ENCODE peak calls at places on chromosomes 6 and 20, in seven cellular contexts. One of them, this sample, is unnamed.

GRCh38 chr6:106997392-106998257 is 23.1 kb upstream of the CD24 start:
- DNase-seq in mesendoderm: peak
- DNase-seq in heart right ventricle: no peak
- DNase-seq in neural progenitor cell: peak
- DNase-seq in uterus: no peak
- DNase-seq in IMR-90: peak
- DNase-seq in AG10803: peak
- DNase-seq in this sample: peak

GRCh38 chr6:152745509-152746171 is 5.0 kb upstream of the VIP start:
- DNase-seq in mesendoderm: no peak
- DNase-seq in heart right ventricle: no peak
- DNase-seq in IMR-90: peak
- DNase-seq in AG10803: no peak
- DNase-seq in neural progenitor cell: no peak
- DNase-seq in uterus: no peak
- DNase-seq in this sample: no peak

GRCh38 chr6:165843568-165844113 is 180.6 kb upstream of the PDE10A start:
- DNase-seq in uterus: no peak
- DNase-seq in heart right ventricle: no peak
- DNase-seq in IMR-90: no peak
- DNase-seq in mesendoderm: no peak
- DNase-seq in AG10803: no peak
- DNase-seq in neural progenitor cell: no peak
- DNase-seq in this sample: no peak

GRCh38 chr6:43926644-43927524 is 156.9 kb downstream of the VEGFA start:
- DNase-seq in AG10803: peak
- DNase-seq in IMR-90: peak
- DNase-seq in uterus: peak
- DNase-seq in neural progenitor cell: peak
- DNase-seq in heart right ventricle: no peak
- DNase-seq in mesendoderm: peak
- DNase-seq in this sample: peak

GRCh38 chr20:19992996-19993908 is 23.9 kb upstream of the NAA20 start:
- DNase-seq in heart right ventricle: no peak
- DNase-seq in neural progenitor cell: no peak
- DNase-seq in AG10803: peak
- DNase-seq in IMR-90: peak
- DNase-seq in uterus: no peak
- DNase-seq in mesendoderm: peak
- DNase-seq in this sample: peak

GRCh38 chr20:64162239-64162621 is 2.0 kb upstream of the MYT1 start:
- DNase-seq in uterus: no peak
- DNase-seq in AG10803: no peak
- DNase-seq in neural progenitor cell: no peak
- DNase-seq in mesendoderm: no peak
- DNase-seq in IMR-90: no peak
- DNase-seq in heart right ventricle: no peak
- DNase-seq in this sample: no peak

GRCh38 chr20:31808481-31808880 is 10.7 kb upstream of the MYLK2 start:
- DNase-seq in IMR-90: no peak
- DNase-seq in uterus: no peak
- DNase-seq in AG10803: no peak
- DNase-seq in mesendoderm: no peak
- DNase-seq in neural progenitor cell: no peak
- DNase-seq in heart right ventricle: no peak
- DNase-seq in this sample: no peak

GRCh38 chr20:16265334-16265733 is 307.9 kb downstream of the KIF16B start:
- DNase-seq in AG10803: no peak
- DNase-seq in neural progenitor cell: no peak
- DNase-seq in IMR-90: no peak
- DNase-seq in uterus: no peak
- DNase-seq in heart right ventricle: no peak
- DNase-seq in mesendoderm: no peak
- DNase-seq in this sample: no peak

GRCh38 chr6:4371207-4371921 is 236.0 kb upstream of the ECI2 start:
- DNase-seq in uterus: no peak
- DNase-seq in AG10803: peak
- DNase-seq in neural progenitor cell: no peak
- DNase-seq in mesendoderm: no peak
- DNase-seq in IMR-90: peak
- DNase-seq in heart right ventricle: peak
- DNase-seq in this sample: no peak

GRCh38 chr6:169251822-169252804 is 1.5 kb downstream of the THBS2 start:
- DNase-seq in uterus: peak
- DNase-seq in mesendoderm: peak
- DNase-seq in AG10803: no peak
- DNase-seq in neural progenitor cell: peak
- DNase-seq in heart right ventricle: no peak
- DNase-seq in IMR-90: no peak
- DNase-seq in this sample: no peak

GRCh38 chr6:63305278-63305677 is 14.5 kb downstream of the LGSN start:
- DNase-seq in heart right ventricle: no peak
- DNase-seq in neural progenitor cell: no peak
- DNase-seq in AG10803: no peak
- DNase-seq in IMR-90: peak
- DNase-seq in mesendoderm: no peak
- DNase-seq in uterus: no peak
- DNase-seq in this sample: no peak

GRCh38 chr6:43095939-43096338 is 19.8 kb downstream of the PTK7 start:
- DNase-seq in mesendoderm: peak
- DNase-seq in IMR-90: no peak
- DNase-seq in AG10803: no peak
- DNase-seq in neural progenitor cell: no peak
- DNase-seq in uterus: no peak
- DNase-seq in heart right ventricle: no peak
- DNase-seq in this sample: no peak

GRCh38 chr20:37095108-37095608 is 639 bp downstream of the RBL1 start:
- DNase-seq in heart right ventricle: no peak
- DNase-seq in AG10803: no peak
- DNase-seq in uterus: no peak
- DNase-seq in neural progenitor cell: peak
- DNase-seq in IMR-90: no peak
- DNase-seq in mesendoderm: no peak
- DNase-seq in this sample: no peak

GRCh38 chr6:166691199-166691598 is 64.1 kb upstream of the RPS6KA2 start:
- DNase-seq in mesendoderm: peak
- DNase-seq in IMR-90: peak
- DNase-seq in heart right ventricle: peak
- DNase-seq in uterus: peak
- DNase-seq in AG10803: no peak
- DNase-seq in neural progenitor cell: no peak
- DNase-seq in this sample: peak

GRCh38 chr6:163675611-163676010 is 261.1 kb downstream of the QKI start:
- DNase-seq in neural progenitor cell: no peak
- DNase-seq in IMR-90: no peak
- DNase-seq in uterus: no peak
- DNase-seq in mesendoderm: no peak
- DNase-seq in AG10803: no peak
- DNase-seq in heart right ventricle: no peak
- DNase-seq in this sample: no peak

GRCh38 chr20:49983848-49984408 is 1.1 kb downstream of the SNAI1 start:
- DNase-seq in neural progenitor cell: no peak
- DNase-seq in uterus: no peak
- DNase-seq in IMR-90: peak
- DNase-seq in mesendoderm: peak
- DNase-seq in heart right ventricle: peak
- DNase-seq in AG10803: peak
- DNase-seq in this sample: no peak
- H3K4me3 ChIP-seq in neural progenitor cell: peak
- H3K4me3 ChIP-seq in uterus: no peak
- H3K4me3 ChIP-seq in IMR-90: peak
- H3K4me3 ChIP-seq in mesendoderm: peak
- H3K4me3 ChIP-seq in heart right ventricle: peak
- H3K4me3 ChIP-seq in AG10803: peak
- H3K4me3 ChIP-seq in this sample: peak

GRCh38 chr20:8130840-8131526 is 1.1 kb upstream of the PLCB1 start:
- DNase-seq in heart right ventricle: no peak
- DNase-seq in AG10803: no peak
- DNase-seq in uterus: no peak
- DNase-seq in IMR-90: no peak
- DNase-seq in mesendoderm: no peak
- DNase-seq in neural progenitor cell: no peak
- DNase-seq in this sample: no peak
- H3K4me3 ChIP-seq in heart right ventricle: peak
- H3K4me3 ChIP-seq in AG10803: peak
- H3K4me3 ChIP-seq in uterus: peak
- H3K4me3 ChIP-seq in IMR-90: peak
- H3K4me3 ChIP-seq in mesendoderm: no peak
- H3K4me3 ChIP-seq in neural progenitor cell: peak
- H3K4me3 ChIP-seq in this sample: no peak

GRCh38 chr6:36118550-36119107 is 11.7 kb upstream of the MAPK13 start:
- DNase-seq in neural progenitor cell: no peak
- DNase-seq in IMR-90: no peak
- DNase-seq in heart right ventricle: no peak
- DNase-seq in mesendoderm: no peak
- DNase-seq in AG10803: no peak
- DNase-seq in uterus: no peak
- DNase-seq in this sample: no peak
- H3K4me3 ChIP-seq in neural progenitor cell: no peak
- H3K4me3 ChIP-seq in IMR-90: no peak
- H3K4me3 ChIP-seq in heart right ventricle: no peak
- H3K4me3 ChIP-seq in mesendoderm: no peak
- H3K4me3 ChIP-seq in AG10803: no peak
- H3K4me3 ChIP-seq in uterus: no peak
- H3K4me3 ChIP-seq in this sample: no peak

DNA sequence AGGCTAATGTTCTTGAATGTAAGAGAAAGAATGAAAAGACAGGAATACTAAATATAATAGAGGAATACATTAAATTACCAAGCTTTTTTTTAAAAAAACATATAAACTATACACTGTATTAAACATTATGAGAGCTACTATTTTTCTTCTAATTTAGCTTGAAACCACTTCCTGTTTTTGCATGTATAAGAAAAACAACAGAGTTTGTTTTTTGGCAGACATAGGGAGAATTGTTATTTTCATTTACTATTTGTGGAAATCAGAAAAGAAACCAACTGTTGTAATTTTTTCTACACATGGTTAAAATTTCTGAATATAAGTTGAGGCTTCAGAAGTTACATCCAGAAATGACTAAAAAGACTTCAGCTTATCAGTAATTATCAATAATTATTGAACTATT is 991.8 kb upstream of the GJE1 start:
- DNase-seq in heart right ventricle: no peak
- DNase-seq in IMR-90: no peak
- DNase-seq in mesendoderm: no peak
- DNase-seq in neural progenitor cell: no peak
- DNase-seq in uterus: no peak
- DNase-seq in AG10803: no peak
- DNase-seq in this sample: no peak
- H3K4me3 ChIP-seq in heart right ventricle: no peak
- H3K4me3 ChIP-seq in IMR-90: no peak
- H3K4me3 ChIP-seq in mesendoderm: no peak
- H3K4me3 ChIP-seq in neural progenitor cell: no peak
- H3K4me3 ChIP-seq in uterus: no peak
- H3K4me3 ChIP-seq in AG10803: no peak
- H3K4me3 ChIP-seq in this sample: no peak

DNA sequence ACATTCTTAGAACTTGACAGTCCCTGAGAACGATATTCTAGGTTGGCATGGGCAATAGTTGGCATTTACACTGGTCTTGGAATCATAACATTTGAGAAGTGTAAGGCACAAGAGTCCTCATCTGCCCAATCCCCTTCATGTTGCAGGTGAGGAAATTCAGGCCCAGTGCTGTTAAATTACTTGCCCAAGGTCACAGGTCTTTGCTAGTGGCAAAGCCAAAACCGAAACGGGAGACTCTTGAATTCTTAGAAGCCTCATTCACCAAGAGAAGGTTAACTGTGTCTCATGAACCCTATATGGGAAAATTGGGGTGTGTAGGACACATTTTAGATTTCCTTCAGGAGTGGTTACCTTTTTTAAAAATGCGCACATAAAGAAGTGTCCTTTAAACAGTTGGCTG is 7.2 kb downstream of the E2F3 start:
- DNase-seq in mesendoderm: no peak
- DNase-seq in neural progenitor cell: no peak
- DNase-seq in heart right ventricle: no peak
- DNase-seq in IMR-90: no peak
- DNase-seq in AG10803: no peak
- DNase-seq in uterus: no peak
- DNase-seq in this sample: no peak
- H3K4me3 ChIP-seq in mesendoderm: no peak
- H3K4me3 ChIP-seq in neural progenitor cell: no peak
- H3K4me3 ChIP-seq in heart right ventricle: no peak
- H3K4me3 ChIP-seq in IMR-90: no peak
- H3K4me3 ChIP-seq in AG10803: no peak
- H3K4me3 ChIP-seq in uterus: no peak
- H3K4me3 ChIP-seq in this sample: no peak

GRCh38 chr6:121436966-121437756 is 1.7 kb downstream of the GJA1 start:
- DNase-seq in neural progenitor cell: peak
- DNase-seq in AG10803: peak
- DNase-seq in heart right ventricle: peak
- DNase-seq in mesendoderm: peak
- DNase-seq in IMR-90: peak
- DNase-seq in uterus: peak
- DNase-seq in this sample: peak
- H3K4me3 ChIP-seq in neural progenitor cell: peak
- H3K4me3 ChIP-seq in AG10803: peak
- H3K4me3 ChIP-seq in heart right ventricle: peak
- H3K4me3 ChIP-seq in mesendoderm: peak
- H3K4me3 ChIP-seq in IMR-90: peak
- H3K4me3 ChIP-seq in uterus: peak
- H3K4me3 ChIP-seq in this sample: peak

GRCh38 chr6:16154904-16155303 is 26.0 kb downstream of the MYLIP start:
- DNase-seq in AG10803: peak
- DNase-seq in IMR-90: peak
- DNase-seq in heart right ventricle: peak
- DNase-seq in mesendoderm: no peak
- DNase-seq in uterus: no peak
- DNase-seq in neural progenitor cell: no peak
- DNase-seq in this sample: no peak

GRCh38 chr6:16149305-16149704 is 20.4 kb downstream of the MYLIP start:
- DNase-seq in heart right ventricle: no peak
- DNase-seq in uterus: no peak
- DNase-seq in mesendoderm: no peak
- DNase-seq in neural progenitor cell: no peak
- DNase-seq in AG10803: no peak
- DNase-seq in IMR-90: no peak
- DNase-seq in this sample: no peak

GRCh38 chr6:16157909-16158308 is 29.0 kb downstream of the MYLIP start:
- DNase-seq in neural progenitor cell: peak
- DNase-seq in IMR-90: no peak
- DNase-seq in mesendoderm: no peak
- DNase-seq in heart right ventricle: no peak
- DNase-seq in AG10803: no peak
- DNase-seq in uterus: peak
- DNase-seq in this sample: peak

GRCh38 chr6:16150098-16150497 is 21.2 kb downstream of the MYLIP start:
- DNase-seq in neural progenitor cell: no peak
- DNase-seq in IMR-90: no peak
- DNase-seq in uterus: no peak
- DNase-seq in AG10803: no peak
- DNase-seq in heart right ventricle: no peak
- DNase-seq in mesendoderm: no peak
- DNase-seq in this sample: no peak

GRCh38 chr6:16153451-16153850 is 24.6 kb downstream of the MYLIP start:
- DNase-seq in uterus: no peak
- DNase-seq in IMR-90: no peak
- DNase-seq in heart right ventricle: no peak
- DNase-seq in mesendoderm: no peak
- DNase-seq in neural progenitor cell: no peak
- DNase-seq in AG10803: no peak
- DNase-seq in this sample: no peak
- H3K4me3 ChIP-seq in uterus: no peak
- H3K4me3 ChIP-seq in IMR-90: no peak
- H3K4me3 ChIP-seq in heart right ventricle: no peak
- H3K4me3 ChIP-seq in mesendoderm: no peak
- H3K4me3 ChIP-seq in neural progenitor cell: no peak
- H3K4me3 ChIP-seq in AG10803: no peak
- H3K4me3 ChIP-seq in this sample: no peak